ENCODE peak calls at places on chromosomes 5 and 9, in eight cellular contexts. U is effector memory CD8-positive, alpha-beta T cell; P is EH; T is stimulated activated CD8-positive, alpha-beta memory T cell treated with anti-CD3 and anti-CD28 coated beads, Interleukin-2, amount 100 ng/mL, for 1 hour; Q is endothelial cell; B is OCI-LY7; O is activated T-cell treated with anti-CD3 and anti-CD28 coated beads for 1 hour; K is aorta. N is an unnamed sample.

GRCh38 chr5:154410786-154411185 is 35.0 kb upstream of the SAP30L start:
- DNase-seq in U (no peak), P (no peak), T (no peak), Q (no peak), B (no peak), O (no peak), K (no peak), N (no peak)

GRCh38 chr9:101354765-101355708 is 29.8 kb downstream of the BAAT start:
- DNase-seq in U (no peak), P (no peak), T (no peak), Q (no peak), B (no peak), O (no peak), K (no peak), N (no peak)

GRCh38 chr5:61496406-61497307 is 164.6 kb downstream of the ZSWIM6 start:
- DNase-seq in U (no peak), P (no peak), T (no peak), Q (no peak), B (no peak), O (no peak), K (no peak), N (no peak)

GRCh38 chr5:37849641-37850040 is 9.8 kb upstream of the GDNF start:
- DNase-seq in U (no peak), P (no peak), T (no peak), Q (no peak), B (no peak), O (no peak), K (no peak), N (no peak)

GRCh38 chr9:70535546-70536323 is 121.3 kb upstream of the KLF9 start:
- DNase-seq in U (no peak), P (no peak), T (no peak), Q (no peak), B (no peak), O (no peak), K (no peak), N (no peak)

GRCh38 chr5:19734706-19735240 is 253.2 kb downstream of the CDH18 start:
- DNase-seq in U (no peak), P (no peak), T (no peak), Q (no peak), B (no peak), O (no peak), K (no peak), N (no peak)

GRCh38 chr9:15606667-15607472 is 54.0 kb downstream of the CCDC171 start:
- DNase-seq in U (peak; percentile 37), P (peak; percentile 49), T (no peak), Q (peak; percentile 11), B (peak; percentile 70), O (no peak), K (no peak), N (no peak)

GRCh38 chr5:136193396-136193935 is 504 bp upstream of the SMIM32 start:
- DNase-seq in U (no peak), P (no peak), T (no peak), Q (no peak), B (no peak), O (no peak), K (no peak), N (no peak)

GRCh38 chr5:102481044-102481715 is 17.6 kb downstream of the SLCO6A1 start:
- DNase-seq in U (no peak), P (no peak), T (no peak), Q (no peak), B (no peak), O (no peak), K (no peak), N (no peak)

GRCh38 chr5:135110941-135111596 is 77.0 kb upstream of the PITX1 start:
- DNase-seq in U (no peak), P (no peak), T (no peak), Q (no peak), B (no peak), O (no peak), K (peak; percentile 61), N (no peak)

GRCh38 chr5:317086-317811 is 4.3 kb upstream of the AHRR start:
- DNase-seq in U (no peak), P (peak; percentile 86), T (no peak), Q (peak; percentile 79), B (peak; percentile 62), O (no peak), K (peak; percentile 61), N (no peak)

GRCh38 chr5:172051643-172052362 is 45.4 kb upstream of the FBXW11 start:
- DNase-seq in U (no peak), P (peak; percentile 46), T (no peak), Q (no peak), B (no peak), O (no peak), K (no peak), N (no peak)

GRCh38 chr5:136047858-136048257 is 19.1 kb downstream of the TGFBI start:
- DNase-seq in U (no peak), P (no peak), T (no peak), Q (no peak), B (no peak), O (no peak), K (peak; percentile 76), N (no peak)

GRCh38 chr5:7756453-7756852 is 94.5 kb downstream of the CFAP90 start:
- DNase-seq in U (no peak), P (no peak), T (no peak), Q (no peak), B (no peak), O (no peak), K (no peak), N (no peak)

GRCh38 chr5:50667079-50667652 is 729 bp downstream of the PARP8 start:
- DNase-seq in U (no peak), P (peak; percentile 49), T (no peak), Q (peak; percentile 62), B (peak; percentile 64), O (peak; percentile 42), K (peak; percentile 80), N (no peak)